ENCODE peak calls at places on chromosomes 13 and 19, in four cellular contexts. S is AG04450, P is mammary epithelial cell, R is cardiac muscle cell. X is an unnamed sample.

GRCh38 chr13:94674609-94675348 is 37.6 kb downstream of the SOX21 start:
- DNase-seq in S (no peak), P (peak; percentile 24), R (peak; percentile 77), X (no peak)

GRCh38 chr19:8569066-8569761 is 8.0 kb downstream of the MYO1F start:
- DNase-seq in S (peak; percentile 90), P (peak; percentile 84), R (no peak), X (peak; percentile 74)

GRCh38 chr13:72728290-72728605 is 525 bp downstream of the BORA start:
- DNase-seq in S (no peak), P (no peak), R (no peak), X (no peak)

GRCh38 chr19:2476451-2477140 is 669 bp downstream of the GADD45B start:
- DNase-seq in S (no peak), P (peak; percentile 49), R (peak; percentile 51), X (no peak)

GRCh38 chr19:29014857-29015436 is 198.0 kb downstream of the UQCRFS1 start:
- DNase-seq in S (no peak), P (no peak), R (no peak), X (no peak)

GRCh38 chr13:93603043-93603442 is 376.4 kb downstream of the GPC6 start:
- DNase-seq in S (peak; percentile 30), P (peak; percentile 86), R (no peak), X (peak; percentile 41)

GRCh38 chr19:30895946-30896345 is 453.3 kb downstream of the TSHZ3 start:
- DNase-seq in S (no peak), P (no peak), R (no peak), X (no peak)

GRCh38 chr13:51524846-51525566 is 59.3 kb upstream of the WDFY2 start:
- DNase-seq in S (no peak), P (no peak), R (no peak), X (no peak)

GRCh38 chr19:53977991-53978731 is 13.3 kb upstream of the CACNG6 start:
- DNase-seq in S (peak; percentile 92), P (peak; percentile 22), R (peak; percentile 97), X (no peak)

GRCh38 chr19:29583196-29584006 is 22.7 kb upstream of the POP4 start:
- DNase-seq in S (no peak), P (peak; percentile 14), R (no peak), X (no peak)

GRCh38 chr19:35498220-35498619 is 8.0 kb upstream of the KRTDAP start:
- DNase-seq in S (no peak), P (no peak), R (no peak), X (no peak)

GRCh38 chr13:102556806-102557205 is 40.0 kb upstream of the TPP2 start:
- DNase-seq in S (no peak), P (no peak), R (no peak), X (no peak)

GRCh38 chr13:99386911-99387788 is 80.0 kb upstream of the GPR183 start:
- DNase-seq in S (no peak), P (peak; percentile 11), R (peak; percentile 59), X (no peak)

DNA sequence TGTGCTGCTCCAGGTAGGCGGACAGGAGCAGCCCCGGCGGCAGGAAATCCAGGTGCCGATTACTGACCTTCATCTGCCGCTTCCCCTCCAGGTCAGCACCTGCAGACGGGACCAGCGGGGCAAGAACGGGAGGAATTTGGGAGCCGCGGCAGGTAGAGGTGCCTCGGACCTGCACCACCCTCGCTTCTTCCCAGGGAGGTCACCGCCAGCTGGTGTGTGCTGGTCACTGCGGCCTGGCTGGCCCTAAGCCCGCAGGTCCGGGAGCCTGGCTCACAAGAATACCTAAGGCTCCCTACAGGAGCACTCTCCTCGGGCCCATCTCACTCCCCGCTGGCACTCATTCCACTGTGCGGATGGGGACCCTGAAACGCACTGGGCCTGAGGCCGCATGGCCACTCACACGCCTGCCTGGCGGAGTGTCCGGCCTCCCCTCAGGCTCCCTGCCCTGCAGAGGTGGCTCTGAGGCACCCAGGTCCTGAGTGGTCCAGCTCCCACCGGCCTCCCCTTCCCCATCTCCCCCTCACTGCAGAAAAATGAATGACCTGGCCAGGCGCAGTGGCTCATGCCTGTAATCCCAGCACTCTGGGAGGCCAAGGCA is 4.3 kb downstream of the RNU6-9 start:
- DNase-seq in S (no peak), P (no peak), R (no peak), X (no peak)
- H3K27ac ChIP-seq in S (no peak overlapping the region), P (no peak overlapping the region), R (no peak overlapping the region), X (no peak overlapping the region)

DNA sequence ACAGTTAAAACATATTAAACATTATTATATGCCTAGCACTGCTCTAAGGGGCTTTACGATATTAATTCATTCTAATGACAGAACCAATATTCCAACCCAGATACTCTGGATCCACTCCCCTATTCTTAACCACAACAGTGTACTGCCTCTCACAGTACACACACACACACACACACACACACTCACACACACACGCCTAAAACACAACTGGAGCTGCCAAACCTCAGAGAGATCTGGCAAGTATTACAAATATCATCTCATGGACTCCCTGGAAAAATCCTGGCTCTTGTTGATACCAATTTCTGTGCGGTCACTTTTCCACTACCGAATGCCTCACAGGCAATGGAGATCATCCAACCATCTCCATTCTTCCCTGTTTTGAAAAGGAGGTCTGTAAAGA is 1.3 kb downstream of the ZNF780A start:
- DNase-seq in S (no peak), P (peak; percentile 23), R (peak; percentile 0), X (no peak)
- H3K27ac ChIP-seq in S (no peak overlapping the region), P (no peak overlapping the region), R (peak overlapping the region; percentile 90), X (peak overlapping the region; percentile 79)

GRCh38 chr13:113810640-113811039 is 51.6 kb downstream of the TMEM255B start:
- DNase-seq in S (no peak), P (no peak), R (no peak), X (no peak)

GRCh38 chr13:113813070-113813748 is 50.7 kb downstream of the GAS6 start:
- DNase-seq in S (no peak), P (no peak), R (no peak), X (no peak)

GRCh38 chr13:113811081-113811928 is 52.3 kb downstream of the TMEM255B start:
- DNase-seq in S (no peak), P (no peak), R (no peak), X (no peak)

GRCh38 chr13:113813749-113814434 is 50.0 kb downstream of the GAS6 start:
- DNase-seq in S (no peak), P (no peak), R (peak; percentile 39), X (no peak)

DNA sequence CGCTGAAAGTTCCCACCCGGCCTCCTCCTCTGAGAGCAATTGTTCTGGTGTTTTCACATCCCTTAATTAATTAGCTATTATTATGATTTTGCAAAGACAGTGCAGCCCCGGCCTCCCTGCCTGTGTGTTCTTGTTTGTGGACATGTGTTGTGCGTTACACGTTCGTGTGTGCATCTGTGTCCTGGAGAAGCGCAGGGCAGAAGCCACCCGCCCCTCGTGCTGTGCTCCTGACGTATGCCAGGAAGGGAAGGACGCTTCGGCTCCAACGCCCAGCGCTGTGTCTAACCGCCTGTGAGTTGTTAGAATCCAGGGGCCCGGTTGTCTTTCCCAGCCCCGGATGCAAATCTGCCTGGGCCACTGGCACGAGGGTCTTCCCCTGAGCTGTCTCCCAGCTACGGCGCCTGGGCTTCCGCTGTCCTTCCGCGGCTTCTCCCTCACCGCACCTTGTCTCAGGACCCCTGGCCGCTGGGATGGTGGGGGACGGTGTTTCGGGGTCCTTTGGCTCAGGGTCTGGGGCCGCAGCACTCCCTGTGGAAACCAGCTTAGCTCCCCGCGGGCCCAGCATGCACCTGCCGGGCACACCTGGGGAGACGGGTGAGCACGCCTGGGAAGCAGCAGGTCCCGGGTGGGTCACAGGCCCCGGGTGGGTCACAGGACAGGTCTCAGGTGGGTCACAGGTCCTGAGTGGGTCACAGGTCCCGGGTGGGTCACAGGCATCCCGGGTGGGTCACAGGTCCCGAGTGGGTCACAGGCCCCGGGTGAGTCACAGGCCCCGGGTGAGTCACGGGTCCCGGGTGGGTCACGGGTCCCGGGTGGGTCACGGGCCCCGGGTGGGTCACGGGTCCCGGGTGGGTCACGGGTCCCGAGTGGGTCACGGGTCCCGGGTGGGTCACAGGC is 51.5 kb downstream of the GAS6 start:
- DNase-seq in S (no peak), P (no peak), R (no peak), X (no peak)
- H3K27ac ChIP-seq in S (no peak overlapping the region), P (no peak overlapping the region), R (no peak overlapping the region), X (no peak overlapping the region)

DNA sequence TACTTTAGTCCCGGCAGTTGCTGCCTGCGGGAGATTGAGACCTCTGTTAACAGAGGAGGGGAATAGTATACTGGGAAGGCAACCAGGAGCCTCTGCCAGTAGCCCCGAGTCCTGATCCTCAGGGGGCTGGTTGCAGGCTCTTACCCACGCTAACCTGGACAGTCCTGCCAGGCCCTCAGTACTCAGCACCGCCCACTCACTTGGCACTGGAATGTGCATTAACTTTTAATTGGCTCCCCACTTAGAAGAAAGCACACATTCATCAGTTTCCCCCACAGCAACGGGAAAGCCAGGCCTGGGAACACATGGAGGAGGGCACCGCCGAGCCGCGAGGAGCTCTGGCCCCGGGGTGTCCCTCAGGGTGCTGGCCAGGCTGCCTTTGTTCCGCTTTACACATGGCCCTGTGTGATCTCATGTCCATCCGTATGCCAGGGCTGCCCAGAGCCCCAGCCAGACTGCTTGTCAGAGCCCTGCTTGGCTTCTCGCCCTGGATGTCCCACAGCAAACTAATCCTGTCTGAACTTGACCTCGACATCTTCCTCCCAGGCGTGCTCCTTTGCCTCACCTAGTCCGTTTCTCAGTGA is 14.2 kb downstream of the BCKDHA start:
- DNase-seq in S (no peak), P (peak; percentile 47), R (no peak), X (no peak)
- H3K27ac ChIP-seq in S (no peak overlapping the region), P (no peak overlapping the region), R (no peak overlapping the region), X (peak overlapping the region; percentile 38)

GRCh38 chr19:55479451-55480230 is 3.2 kb downstream of the ZNF628 start:
- DNase-seq in S (no peak), P (no peak), R (no peak), X (no peak)
- H3K27ac ChIP-seq in S (no peak overlapping the region), P (no peak overlapping the region), R (peak overlapping the region; percentile 60), X (no peak overlapping the region)

GRCh38 chr19:41599175-41599966 is 23.4 kb downstream of the CEACAM21 start:
- DNase-seq in S (no peak), P (no peak), R (no peak), X (no peak)

GRCh38 chr19:41601771-41602170 is 25.1 kb downstream of the CEACAM4 start:
- DNase-seq in S (no peak), P (no peak), R (no peak), X (no peak)

GRCh38 chr19:41595890-41596280 is 19.9 kb downstream of the CEACAM21 start:
- DNase-seq in S (no peak), P (no peak), R (no peak), X (no peak)

GRCh38 chr19:41595258-41595889 is 19.4 kb downstream of the CEACAM21 start:
- DNase-seq in S (peak; percentile 6), P (peak; percentile 72), R (peak; percentile 49), X (peak; percentile 48)

GRCh38 chr19:41597600-41598041 is 21.7 kb downstream of the CEACAM21 start:
- DNase-seq in S (peak; percentile 18), P (peak; percentile 41), R (peak; percentile 45), X (no peak)
- H3K27ac ChIP-seq in S (no peak overlapping the region), P (no peak overlapping the region), R (no peak overlapping the region), X (no peak overlapping the region)

GRCh38 chr13:39655041-39655568 is 357 bp upstream of the COG6 start:
- DNase-seq in S (no peak), P (no peak), R (no peak), X (no peak)

GRCh38 chr13:39656325-39656677 is 839 bp downstream of the COG6 start:
- DNase-seq in S (no peak), P (peak; percentile 23), R (no peak), X (no peak)

GRCh38 chr13:39655569-39656324 is at the start of gene COG6:
- DNase-seq in S (peak; percentile 68), P (peak; percentile 77), R (peak; percentile 91), X (no peak)
- H3K27ac ChIP-seq in S (no peak within 1 kb of the TSS), P (peak within 1 kb of the TSS; percentile 36), R (peak within 1 kb of the TSS; percentile 84), X (no peak within 1 kb of the TSS)